ENCODE peak calls at places on chromosomes 3 and 15, in seven cellular contexts. One of them, this sample, is unnamed.

GRCh38 chr3:13301295-13301987 is 118.7 kb downstream of the NUP210 start:
- DNase-seq in neural crest cell: no peak
- DNase-seq in dorsolateral prefrontal cortex: no peak
- DNase-seq in GM10248: peak
- DNase-seq in neural progenitor cell: peak
- DNase-seq in mammary epithelial cell: peak
- DNase-seq in fibroblast of mammary gland: peak
- DNase-seq in this sample: no peak

GRCh38 chr3:160184655-160185054 is 40.6 kb upstream of the C3orf80 start:
- DNase-seq in mammary epithelial cell: no peak
- DNase-seq in fibroblast of mammary gland: peak
- DNase-seq in neural crest cell: no peak
- DNase-seq in dorsolateral prefrontal cortex: no peak
- DNase-seq in neural progenitor cell: no peak
- DNase-seq in GM10248: no peak
- DNase-seq in this sample: no peak

GRCh38 chr3:150146891-150147761 is 176.4 kb upstream of the PFN2 start:
- DNase-seq in neural progenitor cell: no peak
- DNase-seq in fibroblast of mammary gland: peak
- DNase-seq in GM10248: peak
- DNase-seq in mammary epithelial cell: peak
- DNase-seq in neural crest cell: no peak
- DNase-seq in dorsolateral prefrontal cortex: no peak
- DNase-seq in this sample: no peak

GRCh38 chr3:189652042-189652441 is 20.9 kb downstream of the TP63 start:
- DNase-seq in neural crest cell: peak
- DNase-seq in GM10248: no peak
- DNase-seq in mammary epithelial cell: peak
- DNase-seq in dorsolateral prefrontal cortex: no peak
- DNase-seq in fibroblast of mammary gland: peak
- DNase-seq in neural progenitor cell: peak
- DNase-seq in this sample: peak

GRCh38 chr15:79007066-79007465 is 62.2 kb upstream of the CTSH start:
- DNase-seq in dorsolateral prefrontal cortex: no peak
- DNase-seq in GM10248: no peak
- DNase-seq in neural crest cell: peak
- DNase-seq in mammary epithelial cell: no peak
- DNase-seq in fibroblast of mammary gland: peak
- DNase-seq in neural progenitor cell: peak
- DNase-seq in this sample: peak

GRCh38 chr3:50125541-50126286 is 29.4 kb upstream of the SEMA3F start:
- DNase-seq in fibroblast of mammary gland: no peak
- DNase-seq in mammary epithelial cell: no peak
- DNase-seq in neural crest cell: no peak
- DNase-seq in dorsolateral prefrontal cortex: no peak
- DNase-seq in GM10248: no peak
- DNase-seq in neural progenitor cell: peak
- DNase-seq in this sample: no peak

GRCh38 chr3:126948980-126949535 is 33.9 kb upstream of the PLXNA1 start:
- DNase-seq in neural crest cell: no peak
- DNase-seq in GM10248: no peak
- DNase-seq in fibroblast of mammary gland: no peak
- DNase-seq in mammary epithelial cell: no peak
- DNase-seq in dorsolateral prefrontal cortex: no peak
- DNase-seq in neural progenitor cell: no peak
- DNase-seq in this sample: no peak

GRCh38 chr3:89252865-89253264 is 145.4 kb downstream of the EPHA3 start:
- DNase-seq in neural crest cell: no peak
- DNase-seq in fibroblast of mammary gland: no peak
- DNase-seq in neural progenitor cell: no peak
- DNase-seq in dorsolateral prefrontal cortex: no peak
- DNase-seq in GM10248: no peak
- DNase-seq in mammary epithelial cell: no peak
- DNase-seq in this sample: no peak

GRCh38 chr3:100540791-100541334 is 48.4 kb downstream of the TMEM45A start:
- DNase-seq in neural progenitor cell: no peak
- DNase-seq in neural crest cell: no peak
- DNase-seq in mammary epithelial cell: no peak
- DNase-seq in GM10248: no peak
- DNase-seq in dorsolateral prefrontal cortex: no peak
- DNase-seq in fibroblast of mammary gland: no peak
- DNase-seq in this sample: no peak

GRCh38 chr3:28903171-28903601 is 377.7 kb upstream of the RBMS3 start:
- DNase-seq in dorsolateral prefrontal cortex: no peak
- DNase-seq in fibroblast of mammary gland: no peak
- DNase-seq in neural crest cell: no peak
- DNase-seq in neural progenitor cell: no peak
- DNase-seq in GM10248: no peak
- DNase-seq in mammary epithelial cell: no peak
- DNase-seq in this sample: no peak
- TF ChIP-seq CTCF in dorsolateral prefrontal cortex: no peak
- TF ChIP-seq CTCF in fibroblast of mammary gland: no peak
- TF ChIP-seq CTCF in neural crest cell: no peak
- TF ChIP-seq CTCF in neural progenitor cell: no peak
- TF ChIP-seq CTCF in GM10248: no peak
- TF ChIP-seq CTCF in mammary epithelial cell: no peak
- TF ChIP-seq CTCF in this sample: no peak

DNA sequence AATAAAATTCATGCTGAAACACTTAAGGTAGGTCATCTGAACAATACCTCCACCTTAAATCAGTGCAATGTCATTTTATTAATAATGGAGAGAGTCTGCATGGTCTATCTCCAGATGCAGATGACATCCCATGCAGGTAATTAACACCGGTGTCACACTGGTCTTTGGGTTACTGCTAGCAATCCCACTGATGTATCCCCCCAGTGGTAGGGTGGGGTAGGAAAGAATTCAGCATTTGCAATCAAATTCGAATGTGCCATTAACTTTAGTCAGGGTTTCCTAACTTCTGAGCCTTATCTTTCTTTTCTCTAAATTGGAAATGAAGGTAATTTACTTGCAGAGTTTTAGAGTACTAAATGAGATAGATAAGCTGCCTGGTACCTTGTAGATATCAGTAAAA is 44.4 kb downstream of the KIF15 start:
- DNase-seq in neural progenitor cell: no peak
- DNase-seq in mammary epithelial cell: no peak
- DNase-seq in dorsolateral prefrontal cortex: no peak
- DNase-seq in GM10248: no peak
- DNase-seq in neural crest cell: no peak
- DNase-seq in fibroblast of mammary gland: no peak
- DNase-seq in this sample: no peak
- TF ChIP-seq CTCF in neural progenitor cell: no peak
- TF ChIP-seq CTCF in mammary epithelial cell: no peak
- TF ChIP-seq CTCF in dorsolateral prefrontal cortex: no peak
- TF ChIP-seq CTCF in GM10248: no peak
- TF ChIP-seq CTCF in neural crest cell: no peak
- TF ChIP-seq CTCF in fibroblast of mammary gland: no peak
- TF ChIP-seq CTCF in this sample: no peak

DNA sequence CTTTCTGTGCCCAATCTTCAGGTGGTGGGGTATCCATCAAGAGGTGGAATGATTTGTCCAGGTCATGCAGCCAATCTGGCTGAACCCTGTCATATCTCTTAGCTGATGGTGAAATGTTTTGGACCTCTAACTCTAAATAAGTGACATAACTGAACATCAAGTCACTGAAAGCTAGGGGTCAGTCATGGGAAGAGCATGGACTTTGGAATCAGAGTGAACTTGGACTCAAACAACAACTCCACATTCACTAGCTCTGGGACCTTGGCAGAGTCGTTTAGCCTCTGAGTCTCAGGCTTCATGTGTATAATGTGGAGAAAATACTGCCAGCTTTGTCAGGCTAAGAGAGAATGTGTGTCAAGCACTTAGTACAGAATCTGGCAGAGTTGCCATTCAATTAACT is 557.8 kb upstream of the CFAP20DC start:
- DNase-seq in mammary epithelial cell: no peak
- DNase-seq in GM10248: no peak
- DNase-seq in neural progenitor cell: no peak
- DNase-seq in fibroblast of mammary gland: peak
- DNase-seq in neural crest cell: no peak
- DNase-seq in dorsolateral prefrontal cortex: no peak
- DNase-seq in this sample: no peak
- TF ChIP-seq CTCF in mammary epithelial cell: no peak
- TF ChIP-seq CTCF in GM10248: no peak
- TF ChIP-seq CTCF in neural progenitor cell: no peak
- TF ChIP-seq CTCF in fibroblast of mammary gland: peak
- TF ChIP-seq CTCF in neural crest cell: no peak
- TF ChIP-seq CTCF in dorsolateral prefrontal cortex: no peak
- TF ChIP-seq CTCF in this sample: no peak

DNA sequence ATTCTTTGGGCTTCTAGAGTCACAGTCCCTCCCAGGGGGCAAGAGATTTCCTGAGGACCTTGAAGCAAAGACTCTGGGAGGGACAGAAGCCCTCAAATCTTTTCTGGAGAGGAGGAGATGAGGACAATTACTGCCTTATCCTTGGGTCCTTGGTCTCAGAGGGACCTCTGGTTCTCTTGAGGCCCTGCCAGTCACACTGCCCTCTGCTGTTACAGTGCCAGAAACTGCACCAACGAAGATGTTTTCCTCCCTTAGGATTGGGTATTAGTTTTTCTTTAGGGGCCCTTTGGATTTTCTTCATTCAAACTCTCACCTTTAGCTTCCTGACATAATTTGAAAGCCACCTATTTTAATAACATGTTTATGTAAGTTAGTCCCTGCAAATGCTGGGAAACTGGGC is 58.2 kb upstream of the SCN5A start:
- DNase-seq in neural crest cell: no peak
- DNase-seq in GM10248: no peak
- DNase-seq in neural progenitor cell: peak
- DNase-seq in fibroblast of mammary gland: no peak
- DNase-seq in dorsolateral prefrontal cortex: no peak
- DNase-seq in mammary epithelial cell: no peak
- DNase-seq in this sample: no peak
- TF ChIP-seq CTCF in neural crest cell: peak
- TF ChIP-seq CTCF in GM10248: peak
- TF ChIP-seq CTCF in neural progenitor cell: peak
- TF ChIP-seq CTCF in fibroblast of mammary gland: peak
- TF ChIP-seq CTCF in dorsolateral prefrontal cortex: no peak
- TF ChIP-seq CTCF in mammary epithelial cell: peak
- TF ChIP-seq CTCF in this sample: peak

GRCh38 chr3:131458653-131459052 is 44.1 kb downstream of the MRPL3 start:
- DNase-seq in GM10248: no peak
- DNase-seq in neural progenitor cell: no peak
- DNase-seq in mammary epithelial cell: no peak
- DNase-seq in neural crest cell: no peak
- DNase-seq in dorsolateral prefrontal cortex: no peak
- DNase-seq in fibroblast of mammary gland: no peak
- DNase-seq in this sample: no peak
- TF ChIP-seq CTCF in GM10248: no peak
- TF ChIP-seq CTCF in neural progenitor cell: no peak
- TF ChIP-seq CTCF in mammary epithelial cell: no peak
- TF ChIP-seq CTCF in neural crest cell: no peak
- TF ChIP-seq CTCF in dorsolateral prefrontal cortex: no peak
- TF ChIP-seq CTCF in fibroblast of mammary gland: no peak
- TF ChIP-seq CTCF in this sample: no peak

GRCh38 chr3:19559724-19560442 is 374.1 kb downstream of the EFHB start:
- DNase-seq in neural crest cell: no peak
- DNase-seq in neural progenitor cell: no peak
- DNase-seq in mammary epithelial cell: no peak
- DNase-seq in fibroblast of mammary gland: no peak
- DNase-seq in GM10248: peak
- DNase-seq in dorsolateral prefrontal cortex: no peak
- DNase-seq in this sample: no peak
- TF ChIP-seq CTCF in neural crest cell: no peak
- TF ChIP-seq CTCF in neural progenitor cell: no peak
- TF ChIP-seq CTCF in mammary epithelial cell: no peak
- TF ChIP-seq CTCF in fibroblast of mammary gland: no peak
- TF ChIP-seq CTCF in GM10248: no peak
- TF ChIP-seq CTCF in dorsolateral prefrontal cortex: no peak
- TF ChIP-seq CTCF in this sample: no peak

DNA sequence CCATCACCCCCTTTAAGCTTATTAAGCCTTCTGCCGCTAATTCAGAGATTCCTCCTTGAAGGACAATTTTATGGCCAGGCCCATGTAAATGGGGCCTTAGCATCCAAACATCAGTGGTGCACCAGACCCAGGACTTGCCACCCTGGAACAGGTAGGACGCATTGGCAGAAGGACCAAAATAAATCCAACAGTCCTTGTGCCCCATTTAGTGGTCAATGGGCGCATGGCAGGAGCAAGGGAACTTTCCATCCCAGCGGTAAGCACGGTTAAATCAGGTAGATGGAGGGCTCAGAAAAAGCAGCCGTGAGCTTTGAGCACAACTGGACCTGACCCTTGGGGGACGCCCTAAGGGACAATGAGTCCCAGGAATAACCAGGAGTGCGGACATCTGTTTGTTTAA is 540.8 kb upstream of the ROBO1 start:
- DNase-seq in GM10248: no peak
- DNase-seq in neural progenitor cell: no peak
- DNase-seq in mammary epithelial cell: no peak
- DNase-seq in fibroblast of mammary gland: no peak
- DNase-seq in neural crest cell: no peak
- DNase-seq in dorsolateral prefrontal cortex: no peak
- DNase-seq in this sample: no peak
- TF ChIP-seq CTCF in GM10248: no peak
- TF ChIP-seq CTCF in neural progenitor cell: no peak
- TF ChIP-seq CTCF in mammary epithelial cell: no peak
- TF ChIP-seq CTCF in fibroblast of mammary gland: no peak
- TF ChIP-seq CTCF in neural crest cell: no peak
- TF ChIP-seq CTCF in dorsolateral prefrontal cortex: no peak
- TF ChIP-seq CTCF in this sample: no peak

GRCh38 chr15:77630956-77631789 is 1.5 kb downstream of the LINGO1 start:
- DNase-seq in fibroblast of mammary gland: no peak
- DNase-seq in dorsolateral prefrontal cortex: peak
- DNase-seq in neural crest cell: peak
- DNase-seq in GM10248: no peak
- DNase-seq in neural progenitor cell: peak
- DNase-seq in mammary epithelial cell: no peak
- DNase-seq in this sample: no peak
- TF ChIP-seq CTCF in fibroblast of mammary gland: no peak
- TF ChIP-seq CTCF in dorsolateral prefrontal cortex: peak
- TF ChIP-seq CTCF in neural crest cell: no peak
- TF ChIP-seq CTCF in GM10248: peak
- TF ChIP-seq CTCF in neural progenitor cell: peak
- TF ChIP-seq CTCF in mammary epithelial cell: no peak
- TF ChIP-seq CTCF in this sample: peak

This sample was measured in progenitor cell of endocrine pancreas.